ENCODE peak calls at places on chromosomes 13 and 19, in ten cellular contexts. One of them, this sample, is unnamed.

GRCh38 chr19:21322528-21322927 is 6.7 kb downstream of the ZNF708 start:
- DNase-seq in Ammon's horn: peak
- DNase-seq in kidney epithelial cell: no peak
- DNase-seq in HEK293T: no peak
- DNase-seq in stimulated activated CD8-positive, alpha-beta memory T cell treated with anti-CD3 and anti-CD28 coated beads, Interleukin-4, amount 100 ng/mL, for 24 hours: no peak
- DNase-seq in GM12865: no peak
- DNase-seq in stimulated activated CD4-positive, alpha-beta T cell treated with anti-CD3 and anti-CD28 coated beads, Interleukin-1b, Interleukin-23, amount 100 ng/mL, for 4 hours: no peak
- DNase-seq in psoas muscle: no peak
- DNase-seq in midbrain: peak
- DNase-seq in EL: no peak
- DNase-seq in this sample: peak

GRCh38 chr13:106986687-106987434 is 418.9 kb upstream of the ARGLU1 start:
- DNase-seq in Ammon's horn: no peak
- DNase-seq in kidney epithelial cell: no peak
- DNase-seq in HEK293T: no peak
- DNase-seq in stimulated activated CD8-positive, alpha-beta memory T cell treated with anti-CD3 and anti-CD28 coated beads, Interleukin-4, amount 100 ng/mL, for 24 hours: no peak
- DNase-seq in GM12865: no peak
- DNase-seq in stimulated activated CD4-positive, alpha-beta T cell treated with anti-CD3 and anti-CD28 coated beads, Interleukin-1b, Interleukin-23, amount 100 ng/mL, for 4 hours: no peak
- DNase-seq in psoas muscle: no peak
- DNase-seq in midbrain: no peak
- DNase-seq in EL: no peak
- DNase-seq in this sample: no peak

GRCh38 chr13:73299787-73300186 is 241.0 kb downstream of the KLF5 start:
- DNase-seq in Ammon's horn: no peak
- DNase-seq in kidney epithelial cell: no peak
- DNase-seq in HEK293T: no peak
- DNase-seq in stimulated activated CD8-positive, alpha-beta memory T cell treated with anti-CD3 and anti-CD28 coated beads, Interleukin-4, amount 100 ng/mL, for 24 hours: no peak
- DNase-seq in GM12865: no peak
- DNase-seq in stimulated activated CD4-positive, alpha-beta T cell treated with anti-CD3 and anti-CD28 coated beads, Interleukin-1b, Interleukin-23, amount 100 ng/mL, for 4 hours: no peak
- DNase-seq in psoas muscle: no peak
- DNase-seq in midbrain: no peak
- DNase-seq in EL: no peak
- DNase-seq in this sample: no peak

GRCh38 chr13:27852491-27852890 is 60.2 kb downstream of the GSX1 start:
- DNase-seq in Ammon's horn: no peak
- DNase-seq in kidney epithelial cell: no peak
- DNase-seq in HEK293T: no peak
- DNase-seq in stimulated activated CD8-positive, alpha-beta memory T cell treated with anti-CD3 and anti-CD28 coated beads, Interleukin-4, amount 100 ng/mL, for 24 hours: no peak
- DNase-seq in GM12865: no peak
- DNase-seq in stimulated activated CD4-positive, alpha-beta T cell treated with anti-CD3 and anti-CD28 coated beads, Interleukin-1b, Interleukin-23, amount 100 ng/mL, for 4 hours: no peak
- DNase-seq in psoas muscle: no peak
- DNase-seq in midbrain: no peak
- DNase-seq in EL: no peak
- DNase-seq in this sample: no peak

GRCh38 chr19:48292798-48293197 is 22.9 kb downstream of the ZNF114 start:
- DNase-seq in Ammon's horn: no peak
- DNase-seq in kidney epithelial cell: no peak
- DNase-seq in HEK293T: no peak
- DNase-seq in stimulated activated CD8-positive, alpha-beta memory T cell treated with anti-CD3 and anti-CD28 coated beads, Interleukin-4, amount 100 ng/mL, for 24 hours: no peak
- DNase-seq in GM12865: no peak
- DNase-seq in stimulated activated CD4-positive, alpha-beta T cell treated with anti-CD3 and anti-CD28 coated beads, Interleukin-1b, Interleukin-23, amount 100 ng/mL, for 4 hours: no peak
- DNase-seq in psoas muscle: no peak
- DNase-seq in midbrain: no peak
- DNase-seq in EL: peak
- DNase-seq in this sample: no peak

GRCh38 chr19:18293642-18294466 is 12.4 kb upstream of the JUND start:
- DNase-seq in Ammon's horn: no peak
- DNase-seq in kidney epithelial cell: no peak
- DNase-seq in HEK293T: no peak
- DNase-seq in stimulated activated CD8-positive, alpha-beta memory T cell treated with anti-CD3 and anti-CD28 coated beads, Interleukin-4, amount 100 ng/mL, for 24 hours: no peak
- DNase-seq in GM12865: no peak
- DNase-seq in stimulated activated CD4-positive, alpha-beta T cell treated with anti-CD3 and anti-CD28 coated beads, Interleukin-1b, Interleukin-23, amount 100 ng/mL, for 4 hours: no peak
- DNase-seq in psoas muscle: no peak
- DNase-seq in midbrain: no peak
- DNase-seq in EL: peak
- DNase-seq in this sample: no peak

GRCh38 chr19:54248016-54248601 is 5.5 kb upstream of the LILRA6 start:
- DNase-seq in Ammon's horn: peak
- DNase-seq in kidney epithelial cell: no peak
- DNase-seq in HEK293T: no peak
- DNase-seq in stimulated activated CD8-positive, alpha-beta memory T cell treated with anti-CD3 and anti-CD28 coated beads, Interleukin-4, amount 100 ng/mL, for 24 hours: peak
- DNase-seq in GM12865: peak
- DNase-seq in stimulated activated CD4-positive, alpha-beta T cell treated with anti-CD3 and anti-CD28 coated beads, Interleukin-1b, Interleukin-23, amount 100 ng/mL, for 4 hours: no peak
- DNase-seq in psoas muscle: peak
- DNase-seq in midbrain: peak
- DNase-seq in EL: peak
- DNase-seq in this sample: no peak

GRCh38 chr19:46875234-46875633 is 14.4 kb downstream of the ARHGAP35 start:
- DNase-seq in Ammon's horn: no peak
- DNase-seq in kidney epithelial cell: no peak
- DNase-seq in HEK293T: no peak
- DNase-seq in stimulated activated CD8-positive, alpha-beta memory T cell treated with anti-CD3 and anti-CD28 coated beads, Interleukin-4, amount 100 ng/mL, for 24 hours: no peak
- DNase-seq in GM12865: no peak
- DNase-seq in stimulated activated CD4-positive, alpha-beta T cell treated with anti-CD3 and anti-CD28 coated beads, Interleukin-1b, Interleukin-23, amount 100 ng/mL, for 4 hours: no peak
- DNase-seq in psoas muscle: no peak
- DNase-seq in midbrain: no peak
- DNase-seq in EL: no peak
- DNase-seq in this sample: no peak

GRCh38 chr19:13972368-13973155 is 20.3 kb downstream of the DCAF15 start:
- DNase-seq in Ammon's horn: no peak
- DNase-seq in kidney epithelial cell: no peak
- DNase-seq in HEK293T: no peak
- DNase-seq in stimulated activated CD8-positive, alpha-beta memory T cell treated with anti-CD3 and anti-CD28 coated beads, Interleukin-4, amount 100 ng/mL, for 24 hours: no peak
- DNase-seq in GM12865: no peak
- DNase-seq in stimulated activated CD4-positive, alpha-beta T cell treated with anti-CD3 and anti-CD28 coated beads, Interleukin-1b, Interleukin-23, amount 100 ng/mL, for 4 hours: no peak
- DNase-seq in psoas muscle: no peak
- DNase-seq in midbrain: no peak
- DNase-seq in EL: no peak
- DNase-seq in this sample: no peak

GRCh38 chr13:19601749-19602725 is 31.4 kb upstream of the MPHOSPH8 start:
- DNase-seq in Ammon's horn: no peak
- DNase-seq in kidney epithelial cell: no peak
- DNase-seq in HEK293T: peak
- DNase-seq in stimulated activated CD8-positive, alpha-beta memory T cell treated with anti-CD3 and anti-CD28 coated beads, Interleukin-4, amount 100 ng/mL, for 24 hours: peak
- DNase-seq in GM12865: peak
- DNase-seq in stimulated activated CD4-positive, alpha-beta T cell treated with anti-CD3 and anti-CD28 coated beads, Interleukin-1b, Interleukin-23, amount 100 ng/mL, for 4 hours: peak
- DNase-seq in psoas muscle: no peak
- DNase-seq in midbrain: no peak
- DNase-seq in EL: peak
- DNase-seq in this sample: peak

GRCh38 chr13:114109646-114110045 is 22.8 kb downstream of the RASA3 start:
- DNase-seq in Ammon's horn: no peak
- DNase-seq in kidney epithelial cell: no peak
- DNase-seq in HEK293T: no peak
- DNase-seq in stimulated activated CD8-positive, alpha-beta memory T cell treated with anti-CD3 and anti-CD28 coated beads, Interleukin-4, amount 100 ng/mL, for 24 hours: no peak
- DNase-seq in GM12865: no peak
- DNase-seq in stimulated activated CD4-positive, alpha-beta T cell treated with anti-CD3 and anti-CD28 coated beads, Interleukin-1b, Interleukin-23, amount 100 ng/mL, for 4 hours: peak
- DNase-seq in psoas muscle: peak
- DNase-seq in midbrain: no peak
- DNase-seq in EL: peak
- DNase-seq in this sample: peak

GRCh38 chr13:37109080-37109678 is 3.7 kb upstream of the CSNK1A1L start:
- DNase-seq in Ammon's horn: peak
- DNase-seq in kidney epithelial cell: no peak
- DNase-seq in HEK293T: peak
- DNase-seq in stimulated activated CD8-positive, alpha-beta memory T cell treated with anti-CD3 and anti-CD28 coated beads, Interleukin-4, amount 100 ng/mL, for 24 hours: no peak
- DNase-seq in GM12865: peak
- DNase-seq in stimulated activated CD4-positive, alpha-beta T cell treated with anti-CD3 and anti-CD28 coated beads, Interleukin-1b, Interleukin-23, amount 100 ng/mL, for 4 hours: no peak
- DNase-seq in psoas muscle: no peak
- DNase-seq in midbrain: peak
- DNase-seq in EL: peak
- DNase-seq in this sample: no peak

GRCh38 chr19:13033819-13034611 is 38.7 kb downstream of the NFIX start:
- DNase-seq in Ammon's horn: peak
- DNase-seq in kidney epithelial cell: no peak
- DNase-seq in HEK293T: peak
- DNase-seq in stimulated activated CD8-positive, alpha-beta memory T cell treated with anti-CD3 and anti-CD28 coated beads, Interleukin-4, amount 100 ng/mL, for 24 hours: no peak
- DNase-seq in GM12865: peak
- DNase-seq in stimulated activated CD4-positive, alpha-beta T cell treated with anti-CD3 and anti-CD28 coated beads, Interleukin-1b, Interleukin-23, amount 100 ng/mL, for 4 hours: peak
- DNase-seq in psoas muscle: peak
- DNase-seq in midbrain: no peak
- DNase-seq in EL: peak
- DNase-seq in this sample: peak

GRCh38 chr19:56201973-56202372 is at the start of gene ZSCAN5C:
- DNase-seq in Ammon's horn: no peak
- DNase-seq in kidney epithelial cell: no peak
- DNase-seq in HEK293T: no peak
- DNase-seq in stimulated activated CD8-positive, alpha-beta memory T cell treated with anti-CD3 and anti-CD28 coated beads, Interleukin-4, amount 100 ng/mL, for 24 hours: no peak
- DNase-seq in GM12865: no peak
- DNase-seq in stimulated activated CD4-positive, alpha-beta T cell treated with anti-CD3 and anti-CD28 coated beads, Interleukin-1b, Interleukin-23, amount 100 ng/mL, for 4 hours: no peak
- DNase-seq in psoas muscle: no peak
- DNase-seq in midbrain: no peak
- DNase-seq in EL: no peak
- DNase-seq in this sample: no peak

GRCh38 chr19:53883231-53883661 is 1.2 kb downstream of the PRKCG start:
- DNase-seq in Ammon's horn: no peak
- DNase-seq in kidney epithelial cell: no peak
- DNase-seq in HEK293T: no peak
- DNase-seq in stimulated activated CD8-positive, alpha-beta memory T cell treated with anti-CD3 and anti-CD28 coated beads, Interleukin-4, amount 100 ng/mL, for 24 hours: no peak
- DNase-seq in GM12865: no peak
- DNase-seq in stimulated activated CD4-positive, alpha-beta T cell treated with anti-CD3 and anti-CD28 coated beads, Interleukin-1b, Interleukin-23, amount 100 ng/mL, for 4 hours: no peak
- DNase-seq in psoas muscle: peak
- DNase-seq in midbrain: no peak
- DNase-seq in EL: no peak
- DNase-seq in this sample: no peak

GRCh38 chr13:77443511-77443910 is 92.0 kb upstream of the SCEL start:
- DNase-seq in Ammon's horn: no peak
- DNase-seq in kidney epithelial cell: no peak
- DNase-seq in HEK293T: no peak
- DNase-seq in stimulated activated CD8-positive, alpha-beta memory T cell treated with anti-CD3 and anti-CD28 coated beads, Interleukin-4, amount 100 ng/mL, for 24 hours: no peak
- DNase-seq in GM12865: no peak
- DNase-seq in stimulated activated CD4-positive, alpha-beta T cell treated with anti-CD3 and anti-CD28 coated beads, Interleukin-1b, Interleukin-23, amount 100 ng/mL, for 4 hours: no peak
- DNase-seq in psoas muscle: no peak
- DNase-seq in midbrain: no peak
- DNase-seq in EL: no peak
- DNase-seq in this sample: no peak

GRCh38 chr13:43432948-43433347 is 353.8 kb downstream of the ENOX1 start:
- DNase-seq in Ammon's horn: no peak
- DNase-seq in kidney epithelial cell: no peak
- DNase-seq in HEK293T: no peak
- DNase-seq in stimulated activated CD8-positive, alpha-beta memory T cell treated with anti-CD3 and anti-CD28 coated beads, Interleukin-4, amount 100 ng/mL, for 24 hours: no peak
- DNase-seq in GM12865: no peak
- DNase-seq in stimulated activated CD4-positive, alpha-beta T cell treated with anti-CD3 and anti-CD28 coated beads, Interleukin-1b, Interleukin-23, amount 100 ng/mL, for 4 hours: no peak
- DNase-seq in psoas muscle: no peak
- DNase-seq in midbrain: no peak
- DNase-seq in EL: no peak
- DNase-seq in this sample: peak

GRCh38 chr19:22532388-22533310 is 101.5 kb upstream of the ZNF492 start:
- DNase-seq in Ammon's horn: peak
- DNase-seq in kidney epithelial cell: no peak
- DNase-seq in HEK293T: no peak
- DNase-seq in stimulated activated CD8-positive, alpha-beta memory T cell treated with anti-CD3 and anti-CD28 coated beads, Interleukin-4, amount 100 ng/mL, for 24 hours: no peak
- DNase-seq in GM12865: no peak
- DNase-seq in stimulated activated CD4-positive, alpha-beta T cell treated with anti-CD3 and anti-CD28 coated beads, Interleukin-1b, Interleukin-23, amount 100 ng/mL, for 4 hours: no peak
- DNase-seq in psoas muscle: peak
- DNase-seq in midbrain: peak
- DNase-seq in EL: no peak
- DNase-seq in this sample: peak

GRCh38 chr19:41691268-41691970 is 3.3 kb upstream of the CEACAM7 start:
- DNase-seq in Ammon's horn: no peak
- DNase-seq in kidney epithelial cell: no peak
- DNase-seq in HEK293T: peak
- DNase-seq in stimulated activated CD8-positive, alpha-beta memory T cell treated with anti-CD3 and anti-CD28 coated beads, Interleukin-4, amount 100 ng/mL, for 24 hours: no peak
- DNase-seq in GM12865: peak
- DNase-seq in stimulated activated CD4-positive, alpha-beta T cell treated with anti-CD3 and anti-CD28 coated beads, Interleukin-1b, Interleukin-23, amount 100 ng/mL, for 4 hours: no peak
- DNase-seq in psoas muscle: no peak
- DNase-seq in midbrain: no peak
- DNase-seq in EL: peak
- DNase-seq in this sample: no peak

GRCh38 chr19:7497292-7497691 is 8.5 kb upstream of the PEX11G start:
- DNase-seq in Ammon's horn: no peak
- DNase-seq in kidney epithelial cell: no peak
- DNase-seq in HEK293T: peak
- DNase-seq in stimulated activated CD8-positive, alpha-beta memory T cell treated with anti-CD3 and anti-CD28 coated beads, Interleukin-4, amount 100 ng/mL, for 24 hours: no peak
- DNase-seq in GM12865: no peak
- DNase-seq in stimulated activated CD4-positive, alpha-beta T cell treated with anti-CD3 and anti-CD28 coated beads, Interleukin-1b, Interleukin-23, amount 100 ng/mL, for 4 hours: no peak
- DNase-seq in psoas muscle: no peak
- DNase-seq in midbrain: peak
- DNase-seq in EL: no peak
- DNase-seq in this sample: no peak

GRCh38 chr13:24997367-24997967 is 98.5 kb upstream of the PABPC3 start:
- DNase-seq in Ammon's horn: peak
- DNase-seq in kidney epithelial cell: no peak
- DNase-seq in HEK293T: peak
- DNase-seq in stimulated activated CD8-positive, alpha-beta memory T cell treated with anti-CD3 and anti-CD28 coated beads, Interleukin-4, amount 100 ng/mL, for 24 hours: no peak
- DNase-seq in GM12865: peak
- DNase-seq in stimulated activated CD4-positive, alpha-beta T cell treated with anti-CD3 and anti-CD28 coated beads, Interleukin-1b, Interleukin-23, amount 100 ng/mL, for 4 hours: no peak
- DNase-seq in psoas muscle: no peak
- DNase-seq in midbrain: peak
- DNase-seq in EL: peak
- DNase-seq in this sample: no peak

GRCh38 chr13:96994030-96994848 is at the start of gene OXGR1:
- DNase-seq in Ammon's horn: peak
- DNase-seq in kidney epithelial cell: no peak
- DNase-seq in HEK293T: peak
- DNase-seq in stimulated activated CD8-positive, alpha-beta memory T cell treated with anti-CD3 and anti-CD28 coated beads, Interleukin-4, amount 100 ng/mL, for 24 hours: no peak
- DNase-seq in GM12865: no peak
- DNase-seq in stimulated activated CD4-positive, alpha-beta T cell treated with anti-CD3 and anti-CD28 coated beads, Interleukin-1b, Interleukin-23, amount 100 ng/mL, for 4 hours: no peak
- DNase-seq in psoas muscle: peak
- DNase-seq in midbrain: peak
- DNase-seq in EL: no peak
- DNase-seq in this sample: peak

This sample was measured in left ventricle myocardium superior.